ENCODE peak calls at places on chromosomes 2 and 18, in four cellular contexts. Z is thoracic aorta, N is astrocyte, A is RPMI8226. D is an unnamed sample.

GRCh38 chr2:120812866-120813265 is 77.2 kb downstream of the GLI2 start:
- DNase-seq in Z (no peak), A (no peak), N (no peak), D (no peak)

GRCh38 chr2:65728477-65729180 is 296.2 kb upstream of the SPRED2 start:
- DNase-seq in A (no peak), Z (no peak), N (no peak), D (peak)

GRCh38 chr2:234425923-234426603 is 70.8 kb downstream of the ARL4C start:
- DNase-seq in N (no peak), A (peak), Z (no peak), D (no peak)

GRCh38 chr18:75752864-75753263 is 325.4 kb upstream of the SMIM21 start:
- DNase-seq in N (no peak), A (peak), Z (no peak), D (no peak)

GRCh38 chr2:176378323-176378722 is 109.1 kb downstream of the MTX2 start:
- DNase-seq in N (no peak), A (no peak), Z (no peak), D (no peak)

GRCh38 chr2:41970898-41971660 is 76.7 kb upstream of the PKDCC start:
- DNase-seq in A (no peak), Z (no peak), N (peak), D (no peak)

GRCh38 chr2:226618875-226619605 is 180.6 kb downstream of the IRS1 start:
- DNase-seq in A (no peak), N (peak), Z (no peak), D (no peak)

GRCh38 chr2:104890092-104890393 is 36.1 kb downstream of the POU3F3 start:
- DNase-seq in A (no peak), N (no peak), Z (no peak), D (no peak)

GRCh38 chr2:866009-866680 is 84.5 kb upstream of the SNTG2 start:
- DNase-seq in Z (no peak), N (no peak), A (no peak), D (no peak)

GRCh38 chr2:130337735-130338325 is 4.9 kb upstream of the IMP4 start:
- DNase-seq in Z (no peak), A (no peak), N (peak), D (no peak)

GRCh38 chr2:177639262-177639914 is 246.8 kb downstream of the AGPS start:
- DNase-seq in N (no peak), Z (no peak), A (no peak), D (no peak)

GRCh38 chr2:202693503-202693902 is 58.7 kb downstream of the FAM117B start:
- DNase-seq in Z (no peak), N (no peak), A (no peak), D (no peak)

GRCh38 chr18:5865521-5865920 is 29.8 kb downstream of the TMEM200C start:
- DNase-seq in N (no peak), Z (no peak), A (no peak), D (no peak)

GRCh38 chr2:128261245-128262128 is 57.2 kb downstream of the HS6ST1 start:
- DNase-seq in A (no peak), Z (no peak), N (no peak), D (peak)

GRCh38 chr2:22880161-22880560 is 504.8 kb upstream of the KLHL29 start:
- DNase-seq in N (no peak), A (no peak), Z (no peak), D (no peak)

GRCh38 chr2:237860273-237860935 is 981 bp downstream of the RAMP1 start:
- DNase-seq in N (no peak), Z (no peak), A (no peak), D (no peak)

GRCh38 chr18:46412831-46413371 is 244.1 kb downstream of the LOXHD1 start:
- DNase-seq in A (no peak), Z (no peak), N (no peak), D (no peak)

D was measured in cerebellar cortex.